ENCODE peak calls at places on chromosomes 2 and 18, in five cellular contexts. S is right cardiac atrium; D is stimulated activated CD8-positive, alpha-beta memory T cell treated with anti-CD3 and anti-CD28 coated beads, Interleukin-7, amount 100 ng/mL, for 4 hours; F is stimulated activated CD4-positive, alpha-beta T cell treated with anti-CD3 and anti-CD28 coated beads, Interleukin-1b, Interleukin-23, amount 100 ng/mL, for 24 hours; H is RWPE1. L is an unnamed sample.

GRCh38 chr18:48922203-48922800 is 28.5 kb downstream of the SMAD7 start:
- DNase-seq in H (no peak), S (no peak), D (no peak), F (no peak), L (no peak)

GRCh38 chr2:33291278-33292013 is 185.0 kb upstream of the RASGRP3 start:
- DNase-seq in D (no peak), H (peak), S (no peak), F (no peak), L (no peak)

GRCh38 chr2:207012461-207012860 is 73.1 kb downstream of the CPO start:
- DNase-seq in H (peak), S (no peak), F (no peak), D (no peak), L (no peak)

GRCh38 chr18:59546164-59546563 is 151.1 kb downstream of the CCBE1 start:
- DNase-seq in H (peak), S (no peak), D (no peak), F (no peak), L (no peak)

GRCh38 chr2:26088038-26088643 is 54.3 kb downstream of the RAB10 start:
- DNase-seq in F (no peak), H (peak), S (no peak), D (no peak), L (no peak)

GRCh38 chr2:1830936-1831616 is 86.8 kb upstream of the PXDN start:
- DNase-seq in F (no peak), S (no peak), H (no peak), D (no peak), L (no peak)

GRCh38 chr2:59389240-59389639 is 1148.1 kb upstream of the FANCL start:
- DNase-seq in F (no peak), H (peak), D (no peak), S (no peak), L (no peak)

GRCh38 chr18:49520661-49521145 is 33.7 kb upstream of the C18orf32 start:
- DNase-seq in S (no peak), D (no peak), F (no peak), H (no peak), L (no peak)

GRCh38 chr18:54679318-54680149 is 88.5 kb downstream of the DYNAP start:
- DNase-seq in F (no peak), S (no peak), D (no peak), H (peak), L (no peak)

GRCh38 chr18:5122270-5122669 is 74.8 kb downstream of the AKAIN1 start:
- DNase-seq in F (no peak), H (no peak), D (no peak), S (no peak), L (no peak)

GRCh38 chr2:54605836-54606235 is 117.6 kb upstream of the EML6 start:
- DNase-seq in H (no peak), D (no peak), F (no peak), S (no peak), L (no peak)

GRCh38 chr18:68219867-68220266 is 495.0 kb downstream of the TMX3 start:
- DNase-seq in D (no peak), S (no peak), H (no peak), F (no peak), L (no peak)

GRCh38 chr2:215315301-215315700 is 3.4 kb downstream of the ATIC start:
- DNase-seq in F (no peak), S (no peak), D (no peak), H (no peak), L (no peak)

GRCh38 chr18:49013961-49014604 is 63.3 kb upstream of the SMAD7 start:
- DNase-seq in D (no peak), F (no peak), S (no peak), H (no peak), L (no peak)

GRCh38 chr2:98348066-98348561 is 1.9 kb downstream of the CNGA3 start:
- DNase-seq in F (no peak), D (no peak), S (no peak), H (no peak), L (no peak)

GRCh38 chr2:32805104-32806095 is 141.4 kb upstream of the LTBP1 start:
- DNase-seq in D (no peak), H (peak), S (no peak), F (no peak), L (no peak)

GRCh38 chr18:32280188-32280783 is 90.4 kb downstream of the MEP1B start:
- DNase-seq in S (no peak), F (no peak), D (no peak), H (no peak), L (no peak)